ENCODE peak calls at places on chromosomes 16 and 17, in nine cellular contexts. N is NCI-H446; M is stimulated activated CD4-positive, alpha-beta T cell treated with anti-CD3 and anti-CD28 coated beads, Interleukin-15, amount 100 ng/mL, for 24 hours; Q is AG09309; O is kidney tubule cell; Z is SHP77; U is HS-5; V is CD8-positive, alpha-beta memory T cell; G is tibial artery. W is an unnamed sample.

GRCh38 chr17:79622201-79622601 is 11.3 kb upstream of the RBFOX3 start:
- DNase-seq in U (no peak), V (no peak), O (no peak), N (peak), Q (no peak), Z (no peak), M (no peak), G (peak), W (no peak)

GRCh38 chr17:80566054-80566400 is 21.4 kb downstream of the RPTOR start:
- DNase-seq in Z (no peak), O (no peak), G (no peak), U (no peak), V (no peak), Q (no peak), M (no peak), N (no peak), W (no peak)

GRCh38 chr16:89581045-89581695 is 5.6 kb downstream of the CPNE7 start:
- DNase-seq in M (no peak), O (peak), G (no peak), Z (no peak), U (peak), V (no peak), N (no peak), Q (peak), W (no peak)

GRCh38 chr17:45818708-45819107 is 26.0 kb upstream of the SPPL2C start:
- DNase-seq in Z (no peak), Q (no peak), M (no peak), V (no peak), N (no peak), U (no peak), G (no peak), O (no peak), W (no peak)

GRCh38 chr16:76226011-76226410 is 51.2 kb upstream of the CNTNAP4 start:
- DNase-seq in N (no peak), Q (no peak), V (no peak), G (no peak), O (no peak), M (no peak), Z (no peak), U (no peak), W (no peak)

GRCh38 chr17:5282639-5283217 is 644 bp downstream of the RABEP1 start:
- DNase-seq in O (peak), V (peak), Q (no peak), U (no peak), Z (no peak), M (peak), N (no peak), G (no peak), W (no peak)

GRCh38 chr17:30187528-30187927 is 48.0 kb downstream of the SLC6A4 start:
- DNase-seq in O (peak), Q (no peak), V (no peak), Z (no peak), N (no peak), U (no peak), G (no peak), M (no peak), W (no peak)

GRCh38 chr16:84726670-84727467 is 27.1 kb downstream of the USP10 start:
- DNase-seq in G (peak), O (no peak), M (peak), U (no peak), V (no peak), N (no peak), Z (no peak), Q (no peak), W (no peak)

GRCh38 chr17:81429813-81430510 is 34.7 kb downstream of the BAHCC1 start:
- DNase-seq in V (no peak), N (peak), G (no peak), O (no peak), Z (no peak), Q (no peak), U (no peak), M (no peak), W (no peak)

GRCh38 chr17:4405038-4405669 is 28.6 kb upstream of the SPNS3 start:
- DNase-seq in V (no peak), Q (no peak), G (no peak), N (no peak), M (no peak), Z (no peak), U (no peak), O (no peak), W (no peak)

GRCh38 chr16:85929259-85929704 is 30.3 kb downstream of the IRF8 start:
- DNase-seq in G (no peak), V (no peak), N (no peak), Q (no peak), O (peak), Z (no peak), U (no peak), M (no peak), W (no peak)

GRCh38 chr17:9241371-9241712 is 220.0 kb downstream of the NTN1 start:
- DNase-seq in Q (no peak), G (peak), N (no peak), O (no peak), Z (no peak), V (no peak), M (no peak), U (no peak), W (no peak)

GRCh38 chr17:3558603-3559269 is 1.1 kb upstream of the TRPV3 start:
- DNase-seq in Z (peak), U (peak), Q (no peak), O (peak), G (no peak), V (peak), N (no peak), M (peak), W (peak)

GRCh38 chr16:51638338-51639135 is 487.5 kb upstream of the SALL1 start:
- DNase-seq in O (peak), G (no peak), N (no peak), U (no peak), M (no peak), V (no peak), Z (no peak), Q (no peak), W (no peak)

GRCh38 chr16:87119168-87119567 is 198.0 kb downstream of the C16orf95 start:
- DNase-seq in N (no peak), V (no peak), Z (no peak), Q (no peak), M (no peak), G (no peak), O (no peak), U (no peak), W (no peak)

GRCh38 chr16:81657224-81657623 is 121.9 kb upstream of the PLCG2 start:
- DNase-seq in V (no peak), G (no peak), U (no peak), N (no peak), O (no peak), Q (no peak), Z (no peak), M (no peak), W (no peak)

GRCh38 chr16:19808061-19808621 is 76.5 kb downstream of the GPRC5B start:
- DNase-seq in V (no peak), Q (no peak), U (no peak), O (peak), Z (no peak), M (no peak), N (no peak), G (no peak), W (no peak)

GRCh38 chr17:37770631-37771518 is 26.0 kb upstream of the HNF1B start:
- DNase-seq in Z (peak), U (no peak), G (no peak), V (no peak), M (peak), N (peak), Q (no peak), O (peak), W (no peak)

GRCh38 chr16:8806272-8806983 is 8.8 kb downstream of the PMM2 start:
- DNase-seq in M (no peak), U (no peak), Z (no peak), V (no peak), Q (no peak), N (no peak), O (no peak), G (no peak), W (no peak)

GRCh38 chr16:10093564-10093963 is 88.7 kb downstream of the GRIN2A start:
- DNase-seq in Q (no peak), O (no peak), U (no peak), N (no peak), G (no peak), M (no peak), Z (no peak), V (no peak), W (no peak)

GRCh38 chr17:69581061-69581955 is 166.8 kb downstream of the MAP2K6 start:
- DNase-seq in M (peak), O (peak), U (no peak), G (no peak), N (no peak), Z (no peak), Q (no peak), V (peak), W (no peak)

GRCh38 chr16:56709686-56710040 is 20.3 kb upstream of the NUP93 start:
- DNase-seq in G (no peak), Z (no peak), N (no peak), M (no peak), O (no peak), Q (no peak), U (no peak), V (no peak), W (no peak)

GRCh38 chr16:57127037-57127763 is 34.8 kb downstream of the CPNE2 start:
- DNase-seq in N (no peak), V (no peak), O (no peak), M (no peak), Z (no peak), G (no peak), U (no peak), Q (no peak), W (no peak)

GRCh38 chr17:1796800-1797199 is 32.9 kb downstream of the SMYD4 start:
- DNase-seq in O (no peak), G (no peak), Q (no peak), V (no peak), M (no peak), U (no peak), N (no peak), Z (no peak), W (no peak)

GRCh38 chr16:75733305-75734141 is 7.2 kb upstream of the CPHXL start:
- DNase-seq in M (no peak), N (peak), G (no peak), U (peak), Q (peak), O (no peak), V (no peak), Z (no peak), W (no peak)

W was measured in activated T-helper 2 cell treated with anti-CD3 and anti-CD28 coated beads, Interferon-gamma antibody, Interleukin-2, Interleukin-4, amounts not matched to agents 10 μg/mL and 5 μg/mL and 100 μg/mL, durations not matched to agents 14 hours and 24 hours and 36 hours.